ENCODE peak calls at places on chromosomes 3 and 15, in four cellular contexts. One of them, this sample, is unnamed.

GRCh38 chr3:42013652-42014442 is 51.9 kb upstream of the ULK4 start:
- DNase-seq in activated naive CD4-positive, alpha-beta T cell treated with Interleukin-2 at 50 U/mL for 16 hours: peak
- DNase-seq in astrocyte of the hippocampus: no peak
- DNase-seq in fibroblast of lung: no peak
- DNase-seq in this sample: no peak

GRCh38 chr3:158434412-158435038 is 136.5 kb upstream of the MLF1 start:
- DNase-seq in activated naive CD4-positive, alpha-beta T cell treated with Interleukin-2 at 50 U/mL for 16 hours: peak
- DNase-seq in fibroblast of lung: peak
- DNase-seq in astrocyte of the hippocampus: peak
- DNase-seq in this sample: peak

GRCh38 chr3:42705962-42706585 is 3.5 kb upstream of the HHATL start:
- DNase-seq in activated naive CD4-positive, alpha-beta T cell treated with Interleukin-2 at 50 U/mL for 16 hours: no peak
- DNase-seq in fibroblast of lung: no peak
- DNase-seq in astrocyte of the hippocampus: no peak
- DNase-seq in this sample: no peak

GRCh38 chr3:135218304-135218703 is 423.2 kb downstream of the EPHB1 start:
- DNase-seq in astrocyte of the hippocampus: no peak
- DNase-seq in activated naive CD4-positive, alpha-beta T cell treated with Interleukin-2 at 50 U/mL for 16 hours: no peak
- DNase-seq in fibroblast of lung: no peak
- DNase-seq in this sample: no peak

GRCh38 chr15:41798607-41799487 is 24.6 kb downstream of the MAPKBP1 start:
- DNase-seq in astrocyte of the hippocampus: no peak
- DNase-seq in activated naive CD4-positive, alpha-beta T cell treated with Interleukin-2 at 50 U/mL for 16 hours: no peak
- DNase-seq in fibroblast of lung: peak
- DNase-seq in this sample: peak

GRCh38 chr3:13647314-13648059 is 98.6 kb downstream of the FBLN2 start:
- DNase-seq in astrocyte of the hippocampus: no peak
- DNase-seq in fibroblast of lung: peak
- DNase-seq in activated naive CD4-positive, alpha-beta T cell treated with Interleukin-2 at 50 U/mL for 16 hours: peak
- DNase-seq in this sample: no peak

GRCh38 chr15:95325763-95326688 is 1004.5 kb upstream of the NR2F2 start:
- DNase-seq in astrocyte of the hippocampus: peak
- DNase-seq in fibroblast of lung: peak
- DNase-seq in activated naive CD4-positive, alpha-beta T cell treated with Interleukin-2 at 50 U/mL for 16 hours: no peak
- DNase-seq in this sample: peak

GRCh38 chr15:40976819-40977218 is 23.5 kb downstream of the CHAC1 start:
- DNase-seq in activated naive CD4-positive, alpha-beta T cell treated with Interleukin-2 at 50 U/mL for 16 hours: no peak
- DNase-seq in fibroblast of lung: no peak
- DNase-seq in astrocyte of the hippocampus: no peak
- DNase-seq in this sample: no peak

GRCh38 chr15:40358492-40359353 is 704 bp downstream of the DISP2 start:
- DNase-seq in astrocyte of the hippocampus: no peak
- DNase-seq in activated naive CD4-positive, alpha-beta T cell treated with Interleukin-2 at 50 U/mL for 16 hours: peak
- DNase-seq in fibroblast of lung: no peak
- DNase-seq in this sample: no peak

GRCh38 chr3:30408105-30408557 is 198.3 kb upstream of the TGFBR2 start:
- DNase-seq in activated naive CD4-positive, alpha-beta T cell treated with Interleukin-2 at 50 U/mL for 16 hours: no peak
- DNase-seq in fibroblast of lung: peak
- DNase-seq in astrocyte of the hippocampus: no peak
- DNase-seq in this sample: no peak

GRCh38 chr3:150299221-150299620 is 108.9 kb upstream of the TSC22D2 start:
- DNase-seq in astrocyte of the hippocampus: peak
- DNase-seq in activated naive CD4-positive, alpha-beta T cell treated with Interleukin-2 at 50 U/mL for 16 hours: no peak
- DNase-seq in fibroblast of lung: peak
- DNase-seq in this sample: peak

GRCh38 chr3:122907471-122907870 is 112.6 kb downstream of the SLC49A4 start:
- DNase-seq in activated naive CD4-positive, alpha-beta T cell treated with Interleukin-2 at 50 U/mL for 16 hours: no peak
- DNase-seq in astrocyte of the hippocampus: no peak
- DNase-seq in fibroblast of lung: no peak
- DNase-seq in this sample: no peak

GRCh38 chr3:194675680-194676079 is 3.7 kb upstream of the LSG1 start:
- DNase-seq in fibroblast of lung: no peak
- DNase-seq in activated naive CD4-positive, alpha-beta T cell treated with Interleukin-2 at 50 U/mL for 16 hours: no peak
- DNase-seq in astrocyte of the hippocampus: no peak
- DNase-seq in this sample: no peak

GRCh38 chr3:11379238-11379823 is 107.1 kb downstream of the ATG7 start:
- DNase-seq in astrocyte of the hippocampus: peak
- DNase-seq in activated naive CD4-positive, alpha-beta T cell treated with Interleukin-2 at 50 U/mL for 16 hours: no peak
- DNase-seq in fibroblast of lung: peak
- DNase-seq in this sample: peak

GRCh38 chr3:8519156-8519555 is 17.5 kb downstream of the LMCD1 start:
- DNase-seq in activated naive CD4-positive, alpha-beta T cell treated with Interleukin-2 at 50 U/mL for 16 hours: no peak
- DNase-seq in fibroblast of lung: peak
- DNase-seq in astrocyte of the hippocampus: peak
- DNase-seq in this sample: no peak

GRCh38 chr3:170703121-170703588 is 117.3 kb upstream of the SLC7A14 start:
- DNase-seq in astrocyte of the hippocampus: peak
- DNase-seq in activated naive CD4-positive, alpha-beta T cell treated with Interleukin-2 at 50 U/mL for 16 hours: no peak
- DNase-seq in fibroblast of lung: peak
- DNase-seq in this sample: peak

GRCh38 chr3:46660003-46660402 is 33.5 kb downstream of the ALS2CL start:
- DNase-seq in astrocyte of the hippocampus: no peak
- DNase-seq in activated naive CD4-positive, alpha-beta T cell treated with Interleukin-2 at 50 U/mL for 16 hours: no peak
- DNase-seq in fibroblast of lung: no peak
- DNase-seq in this sample: no peak

GRCh38 chr3:175608351-175608750 is 749.2 kb downstream of the NAALADL2 start:
- DNase-seq in astrocyte of the hippocampus: no peak
- DNase-seq in fibroblast of lung: no peak
- DNase-seq in activated naive CD4-positive, alpha-beta T cell treated with Interleukin-2 at 50 U/mL for 16 hours: no peak
- DNase-seq in this sample: no peak

GRCh38 chr3:24177201-24177600 is 232.1 kb downstream of the NR1D2 start:
- DNase-seq in astrocyte of the hippocampus: no peak
- DNase-seq in activated naive CD4-positive, alpha-beta T cell treated with Interleukin-2 at 50 U/mL for 16 hours: no peak
- DNase-seq in fibroblast of lung: no peak
- DNase-seq in this sample: no peak

GRCh38 chr3:157789162-157789561 is 285.9 kb upstream of the VEPH1 start:
- DNase-seq in activated naive CD4-positive, alpha-beta T cell treated with Interleukin-2 at 50 U/mL for 16 hours: no peak
- DNase-seq in fibroblast of lung: peak
- DNase-seq in astrocyte of the hippocampus: no peak
- DNase-seq in this sample: peak

GRCh38 chr3:129317876-129318275 is 39.2 kb downstream of the HMCES start:
- DNase-seq in fibroblast of lung: no peak
- DNase-seq in activated naive CD4-positive, alpha-beta T cell treated with Interleukin-2 at 50 U/mL for 16 hours: no peak
- DNase-seq in astrocyte of the hippocampus: no peak
- DNase-seq in this sample: no peak